ENCODE peak calls at places on chromosome 19, in nine cellular contexts. Z, G, K, F, R, P, Y, W and O are unnamed samples.
A peak's percentile ranks its signal among the peaks of the same experiment; 100 is the strongest.

GRCh38 chr19:15464394-15465385 is at the start of gene RASAL3:
- DNase-seq in P (no peak), G (peak; percentile 80), F (no peak), K (no peak), Y (no peak), R (peak; percentile 64), W (no peak), Z (no peak), O (no peak)

GRCh38 chr19:12789098-12789903 is 2.0 kb upstream of the JUNB start:
- DNase-seq in G (peak; percentile 64), K (no peak), Y (peak; percentile 3), W (no peak), Z (no peak), P (no peak), R (peak; percentile 53), F (peak; percentile 56), O (no peak)

GRCh38 chr19:20165971-20166592 is 932 bp upstream of the ZNF486 start:
- DNase-seq in P (no peak), R (no peak), G (no peak), Z (no peak), K (no peak), F (no peak), Y (no peak), W (no peak), O (no peak)

GRCh38 chr19:18790566-18791314 is at the start of gene COMP:
- DNase-seq in W (no peak), F (no peak), G (no peak), R (no peak), K (no peak), Y (no peak), Z (no peak), P (no peak), O (no peak)

GRCh38 chr19:45637890-45638667 is 1.1 kb downstream of the EML2 start:
- DNase-seq in Z (no peak), W (no peak), G (no peak), R (no peak), K (no peak), P (no peak), F (peak; percentile 51), Y (peak; percentile 26), O (no peak)

GRCh38 chr19:10699650-10700335 is 1.4 kb upstream of the QTRT1 start:
- DNase-seq in R (peak; percentile 79), G (peak; percentile 78), K (peak; percentile 48), F (peak; percentile 84), P (peak; percentile 22), Y (peak; percentile 44), Z (peak; percentile 29), W (peak; percentile 39), O (no peak)

GRCh38 chr19:17775245-17775927 is 19.6 kb upstream of the B3GNT3 start:
- DNase-seq in R (peak; percentile 41), W (no peak), G (peak; percentile 52), Y (peak; percentile 38), P (no peak), Z (no peak), K (no peak), F (peak; percentile 72), O (no peak)

GRCh38 chr19:18438331-18439024 is 545 bp upstream of the ISYNA1 start:
- DNase-seq in K (no peak), W (no peak), P (no peak), R (no peak), F (no peak), Y (peak; percentile 45), G (no peak), Z (no peak), O (no peak)

GRCh38 chr19:50795665-50796073 is 5.5 kb downstream of the ACP4 start:
- DNase-seq in P (no peak), R (no peak), F (no peak), K (no peak), W (peak; percentile 21), Z (no peak), Y (no peak), G (no peak), O (no peak)

GRCh38 chr19:40717325-40717879 is 490 bp downstream of the ITPKC start:
- DNase-seq in F (no peak), R (no peak), K (no peak), W (no peak), G (no peak), P (peak; percentile 39), Y (no peak), Z (no peak), O (no peak)

GRCh38 chr19:11499327-11499726 is 6.3 kb downstream of the ZNF653 start:
- DNase-seq in G (no peak), F (no peak), P (no peak), R (no peak), Z (no peak), W (no peak), K (no peak), Y (no peak), O (no peak)

GRCh38 chr19:23762884-23763711 is 4.4 kb upstream of the ZNF681 start:
- DNase-seq in Y (peak; percentile 60), K (no peak), F (peak; percentile 68), P (peak; percentile 88), R (peak; percentile 88), Z (peak; percentile 77), W (peak; percentile 72), G (peak; percentile 90), O (peak; percentile 57)

GRCh38 chr19:55149078-55150003 is at the start of gene TNNT1:
- DNase-seq in K (no peak), Z (no peak), R (no peak), W (no peak), G (no peak), F (peak; percentile 19), Y (no peak), P (no peak), O (no peak)

GRCh38 chr19:36009633-36010379 is 1.2 kb upstream of the SYNE4 start:
- DNase-seq in P (no peak), Z (no peak), W (no peak), F (no peak), G (no peak), R (no peak), Y (no peak), K (no peak), O (no peak)

GRCh38 chr19:9352505-9352904 is 10.3 kb upstream of the ZNF177 start:
- DNase-seq in F (no peak), K (no peak), P (no peak), R (no peak), W (no peak), Y (no peak), G (no peak), Z (no peak), O (no peak)

GRCh38 chr19:5961969-5962945 is 15.7 kb downstream of the RANBP3 start:
- DNase-seq in G (peak; percentile 84), Z (peak; percentile 77), R (peak; percentile 62), Y (peak; percentile 70), F (peak; percentile 23), P (peak; percentile 98), K (no peak), W (peak; percentile 99), O (peak; percentile 35)

GRCh38 chr19:7356899-7357627 is 8.3 kb downstream of the ARHGEF18 start:
- DNase-seq in P (no peak), F (no peak), Y (no peak), Z (no peak), G (no peak), K (no peak), W (no peak), R (no peak), O (no peak)

GRCh38 chr19:45568732-45569131 is 15.9 kb downstream of the OPA3 start:
- DNase-seq in G (no peak), R (no peak), W (no peak), F (peak; percentile 83), Z (no peak), K (peak; percentile 41), P (no peak), Y (peak; percentile 57), O (no peak)

GRCh38 chr19:40718774-40719391 is 2.0 kb downstream of the ITPKC start:
- DNase-seq in R (no peak), F (peak; percentile 66), W (no peak), G (peak; percentile 31), P (peak; percentile 23), Y (peak; percentile 28), K (peak; percentile 59), Z (no peak), O (no peak)

GRCh38 chr19:29858000-29858596 is 46.3 kb downstream of the CCNE1 start:
- DNase-seq in R (peak; percentile 35), P (peak; percentile 56), Y (no peak), G (peak; percentile 58), Z (no peak), F (no peak), W (no peak), K (no peak), O (no peak)

GRCh38 chr19:55156202-55157063 is 1.1 kb downstream of the TNNI3 start:
- DNase-seq in Z (peak; percentile 74), R (no peak), P (peak; percentile 85), G (peak; percentile 60), Y (peak; percentile 68), K (peak; percentile 89), W (peak; percentile 70), F (peak; percentile 22), O (peak; percentile 71)

GRCh38 chr19:18745012-18745735 is 45.9 kb downstream of the COMP start:
- DNase-seq in Y (no peak), F (no peak), G (no peak), Z (no peak), W (no peak), P (no peak), R (no peak), K (no peak), O (no peak)

GRCh38 chr19:14767466-14767971 is 10.8 kb downstream of the ADGRE2 start:
- DNase-seq in F (no peak), Y (no peak), R (no peak), P (no peak), Z (no peak), K (no peak), W (no peak), G (no peak), O (no peak)

GRCh38 chr19:19849056-19849455 is 16.6 kb upstream of the ZNF253 start:
- DNase-seq in Y (no peak), G (no peak), Z (no peak), W (no peak), K (no peak), P (no peak), R (no peak), F (no peak), O (no peak)

GRCh38 chr19:10858204-10858828 is 10.1 kb downstream of the C19orf38 start:
- DNase-seq in F (peak; percentile 63), R (no peak), W (no peak), G (peak; percentile 47), Y (no peak), Z (no peak), K (no peak), P (no peak), O (peak; percentile 23)

GRCh38 chr19:33823341-33823740 is 26.7 kb downstream of the KCTD15 start:
- DNase-seq in G (no peak), P (no peak), W (no peak), F (no peak), Z (no peak), Y (no peak), R (no peak), K (no peak), O (no peak)